ENCODE peak calls at places on chromosomes 1 and 21, in nine cellular contexts. L, O, D, F, Y, Q, K, R and U are unnamed samples.

GRCh38 chr21:35982717-35983116 is 77.6 kb downstream of the SETD4 start:
- DNase-seq in Q (no peak), Y (no peak), F (no peak), R (no peak), K (no peak), D (no peak), L (no peak), O (no peak), U (no peak)

GRCh38 chr1:93155335-93155734 is 24.9 kb downstream of the TMED5 start:
- DNase-seq in K (no peak), D (peak; percentile 61), L (no peak), Q (peak; percentile 44), O (no peak), Y (no peak), F (no peak), R (no peak), U (no peak)

GRCh38 chr1:54792686-54793282 is 8.3 kb downstream of the TTC22 start:
- DNase-seq in Q (no peak), R (no peak), D (no peak), Y (no peak), F (no peak), O (no peak), K (no peak), L (no peak), U (no peak)

GRCh38 chr1:118992868-118993711 is 4.9 kb upstream of the TBX15 start:
- DNase-seq in Y (no peak), Q (no peak), K (no peak), R (no peak), L (no peak), O (no peak), D (no peak), F (no peak), U (no peak)

GRCh38 chr1:71640131-71640530 is 559.3 kb upstream of the ZRANB2 start:
- DNase-seq in Q (no peak), Y (no peak), K (no peak), F (no peak), L (no peak), O (no peak), D (no peak), R (no peak), U (no peak)

GRCh38 chr1:28508435-28508754 is 2.6 kb downstream of the RCC1 start:
- DNase-seq in F (no peak), D (peak; percentile 36), R (no peak), O (no peak), K (no peak), Y (no peak), L (no peak), Q (no peak), U (no peak)

GRCh38 chr1:154404984-154405761 is at the start of gene IL6R:
- DNase-seq in K (peak; percentile 62), L (peak; percentile 93), R (peak; percentile 83), F (peak; percentile 64), O (no peak), D (peak; percentile 94), Y (peak; percentile 39), Q (peak; percentile 83), U (peak; percentile 71)

GRCh38 chr21:36689324-36689723 is 9.6 kb upstream of the SIM2 start:
- DNase-seq in F (no peak), D (no peak), K (no peak), Q (no peak), Y (no peak), R (no peak), L (no peak), O (no peak), U (no peak)

GRCh38 chr1:51850420-51851297 is 27.9 kb downstream of the NRDC start:
- DNase-seq in L (no peak), F (no peak), D (no peak), O (no peak), R (no peak), Y (no peak), Q (peak; percentile 44), K (no peak), U (no peak)

GRCh38 chr1:12433323-12434053 is 184.5 kb downstream of the DHRS3 start:
- DNase-seq in K (no peak), Q (peak; percentile 92), O (no peak), R (peak; percentile 82), D (no peak), F (no peak), L (no peak), Y (no peak), U (no peak)

GRCh38 chr1:229970714-229971113 is 96.3 kb upstream of the GALNT2 start:
- DNase-seq in K (no peak), O (no peak), Y (no peak), R (no peak), D (no peak), Q (no peak), L (no peak), F (no peak), U (no peak)

GRCh38 chr1:226403522-226404034 is 4.3 kb downstream of the PARP1 start:
- DNase-seq in R (no peak), K (no peak), Q (peak; percentile 6), L (no peak), O (no peak), F (peak; percentile 26), D (peak; percentile 48), Y (no peak), U (no peak)

GRCh38 chr1:34781071-34781843 is at the start of gene GJB3:
- DNase-seq in L (no peak), K (no peak), Q (no peak), R (no peak), D (peak; percentile 23), O (no peak), Y (no peak), F (no peak), U (no peak)

GRCh38 chr1:10850026-10850425 is 53.6 kb upstream of the CASZ1 start:
- DNase-seq in L (no peak), R (no peak), O (no peak), Q (no peak), F (no peak), D (no peak), K (no peak), Y (no peak), U (no peak)

GRCh38 chr1:21066365-21067012 is 110.2 kb downstream of the EIF4G3 start:
- DNase-seq in Q (no peak), F (no peak), Y (no peak), R (no peak), K (no peak), O (no peak), L (no peak), D (no peak), U (no peak)

GRCh38 chr1:156874572-156874971 is 13.9 kb downstream of the NTRK1 start:
- DNase-seq in D (no peak), F (no peak), Y (no peak), K (no peak), Q (no peak), R (no peak), O (no peak), L (no peak), U (no peak)

GRCh38 chr1:55694297-55694696 is 479.1 kb upstream of the USP24 start:
- DNase-seq in D (no peak), R (no peak), F (no peak), Q (peak; percentile 33), K (no peak), L (no peak), O (peak; percentile 28), Y (no peak), U (peak; percentile 98)

GRCh38 chr1:118243269-118243668 is 58.2 kb upstream of the SPAG17 start:
- DNase-seq in F (no peak), L (no peak), D (no peak), O (no peak), K (no peak), R (no peak), Q (no peak), Y (no peak), U (no peak)

GRCh38 chr1:240188139-240188538 is 96.5 kb downstream of the FMN2 start:
- DNase-seq in L (no peak), F (no peak), R (no peak), D (no peak), O (no peak), K (no peak), Q (no peak), Y (no peak), U (no peak)

GRCh38 chr1:109112652-109113285 is 1.1 kb upstream of the ELAPOR1 start:
- DNase-seq in K (peak; percentile 82), D (peak; percentile 92), Y (peak; percentile 74), Q (peak; percentile 87), F (peak; percentile 64), O (peak; percentile 69), L (peak; percentile 69), R (peak; percentile 85), U (peak; percentile 51)

GRCh38 chr1:181583598-181583997 is 100.3 kb downstream of the CACNA1E start:
- DNase-seq in Q (no peak), R (peak; percentile 6), Y (no peak), L (no peak), F (no peak), K (no peak), D (no peak), O (no peak), U (peak; percentile 13)

GRCh38 chr21:29827236-29827635 is 112.6 kb downstream of the GRIK1 start:
- DNase-seq in R (no peak), K (no peak), Q (no peak), Y (no peak), O (no peak), D (no peak), L (no peak), F (no peak), U (no peak)

GRCh38 chr1:167544447-167544846 is 9.1 kb downstream of the CREG1 start:
- DNase-seq in K (no peak), Q (no peak), D (no peak), Y (no peak), F (no peak), R (no peak), O (no peak), L (no peak), U (peak; percentile 98)

GRCh38 chr1:216175714-216176113 is 247.5 kb downstream of the USH2A start:
- DNase-seq in D (no peak), R (no peak), K (no peak), O (no peak), F (no peak), L (no peak), Y (no peak), Q (no peak), U (no peak)

GRCh38 chr1:102897537-102897936 is 210.8 kb downstream of the COL11A1 start:
- DNase-seq in R (no peak), F (peak; percentile 7), Q (peak; percentile 70), O (no peak), L (peak; percentile 59), K (no peak), D (peak; percentile 71), Y (no peak), U (peak; percentile 50)

GRCh38 chr1:240055978-240056772 is 35.5 kb upstream of the FMN2 start:
- DNase-seq in K (no peak), O (no peak), D (no peak), F (no peak), R (no peak), Y (no peak), L (no peak), Q (no peak), U (no peak)

GRCh38 chr21:14685568-14685967 is 139.5 kb upstream of the SAMSN1 start:
- DNase-seq in Y (no peak), Q (no peak), R (no peak), O (no peak), F (no peak), D (no peak), L (no peak), K (no peak), U (no peak)

GRCh38 chr21:43192501-43193081 is 23.8 kb downstream of the CRYAA start:
- DNase-seq in F (no peak), R (no peak), L (no peak), O (no peak), K (no peak), Y (no peak), Q (no peak), D (no peak), U (no peak)

GRCh38 chr1:61158592-61158991 is 76.2 kb downstream of the NFIA start:
- DNase-seq in Q (no peak), D (no peak), F (no peak), R (no peak), L (no peak), O (no peak), Y (no peak), K (no peak), U (no peak)

GRCh38 chr1:76066390-76066789 is 8.2 kb upstream of the ST6GALNAC3 start:
- DNase-seq in O (no peak), D (peak; percentile 65), F (no peak), Q (peak; percentile 39), K (no peak), Y (no peak), R (no peak), L (no peak), U (no peak)